ENCODE peak calls at places on chromosomes 3 and 15, in four cellular contexts. N is K562, W is HepG2, F is GM12878. S is an unnamed sample. For H4K20me1, the result is how much of the 10 kb centered on the place peaks cover.

GRCh38 chr3:185089751-185090150 is 63.1 kb downstream of the C3orf70 start:
- DNase-seq in N (no peak), W (no peak), F (no peak), S (no peak)

GRCh38 chr3:62052331-62052730 is 321.0 kb downstream of the FEZF2 start:
- DNase-seq in N (no peak), W (no peak), F (no peak), S (no peak)

GRCh38 chr15:62075595-62076279 is 9.0 kb downstream of the C2CD4A start:
- DNase-seq in N (no peak), W (no peak), F (no peak), S (no peak)

GRCh38 chr15:71375934-71376333 is 260.7 kb downstream of the THSD4 start:
- DNase-seq in N (no peak), W (no peak), F (no peak), S (no peak)

GRCh38 chr15:73575636-73576247 is 57.4 kb downstream of the NPTN start:
- DNase-seq in N (no peak), W (no peak), F (no peak), S (no peak)

GRCh38 chr3:20648294-20648693 is 462.3 kb upstream of the SGO1 start:
- DNase-seq in N (no peak), W (no peak), F (no peak), S (no peak)

GRCh38 chr3:13282986-13283876 is 136.9 kb downstream of the NUP210 start:
- DNase-seq in N (peak), W (no peak), F (no peak), S (peak)

GRCh38 chr3:123143669-123144411 is 57.9 kb upstream of the SEC22A start:
- DNase-seq in N (no peak), W (peak), F (no peak), S (peak)

GRCh38 chr3:138936763-138937689 is 9.9 kb downstream of the FOXL2 start:
- DNase-seq in N (no peak), W (no peak), F (no peak), S (no peak)

GRCh38 chr3:188153498-188153948 is 434 bp upstream of the LPP start:
- DNase-seq in N (no peak), W (peak), F (no peak), S (peak)

GRCh38 chr3:52433328-52434060 is 11.4 kb downstream of the SEMA3G start:
- DNase-seq in N (no peak), W (no peak), F (no peak), S (no peak)

GRCh38 chr15:51579012-51579411 is 43.6 kb downstream of the DMXL2 start:
- DNase-seq in N (no peak), W (no peak), F (no peak), S (no peak)

GRCh38 chr3:38723569-38724391 is 74.3 kb upstream of the SCN5A start:
- DNase-seq in N (peak), W (no peak), F (no peak), S (no peak)

GRCh38 chr3:133237380-133237779 is 162.5 kb upstream of the BFSP2 start:
- DNase-seq in N (no peak), W (no peak), F (no peak), S (no peak)

GRCh38 chr15:94100814-94101213 is 130.5 kb upstream of the MCTP2 start:
- DNase-seq in N (no peak), W (no peak), F (no peak), S (no peak)

GRCh38 chr3:186109897-186110803 is 1.3 kb upstream of the ETV5 start:
- DNase-seq in N (peak), W (no peak), F (no peak), S (peak)

GRCh38 chr3:194274424-194275085 is 76.6 kb downstream of the CPN2 start:
- DNase-seq in N (no peak), W (no peak), F (no peak), S (no peak)

GRCh38 chr3:37932505-37932904 is 58.1 kb upstream of the VILL start:
- DNase-seq in N (no peak), W (no peak), F (no peak), S (no peak)

GRCh38 chr3:16357698-16358097 is 92.7 kb downstream of the OXNAD1 start:
- DNase-seq in N (no peak), W (no peak), F (no peak), S (no peak)

DNA sequence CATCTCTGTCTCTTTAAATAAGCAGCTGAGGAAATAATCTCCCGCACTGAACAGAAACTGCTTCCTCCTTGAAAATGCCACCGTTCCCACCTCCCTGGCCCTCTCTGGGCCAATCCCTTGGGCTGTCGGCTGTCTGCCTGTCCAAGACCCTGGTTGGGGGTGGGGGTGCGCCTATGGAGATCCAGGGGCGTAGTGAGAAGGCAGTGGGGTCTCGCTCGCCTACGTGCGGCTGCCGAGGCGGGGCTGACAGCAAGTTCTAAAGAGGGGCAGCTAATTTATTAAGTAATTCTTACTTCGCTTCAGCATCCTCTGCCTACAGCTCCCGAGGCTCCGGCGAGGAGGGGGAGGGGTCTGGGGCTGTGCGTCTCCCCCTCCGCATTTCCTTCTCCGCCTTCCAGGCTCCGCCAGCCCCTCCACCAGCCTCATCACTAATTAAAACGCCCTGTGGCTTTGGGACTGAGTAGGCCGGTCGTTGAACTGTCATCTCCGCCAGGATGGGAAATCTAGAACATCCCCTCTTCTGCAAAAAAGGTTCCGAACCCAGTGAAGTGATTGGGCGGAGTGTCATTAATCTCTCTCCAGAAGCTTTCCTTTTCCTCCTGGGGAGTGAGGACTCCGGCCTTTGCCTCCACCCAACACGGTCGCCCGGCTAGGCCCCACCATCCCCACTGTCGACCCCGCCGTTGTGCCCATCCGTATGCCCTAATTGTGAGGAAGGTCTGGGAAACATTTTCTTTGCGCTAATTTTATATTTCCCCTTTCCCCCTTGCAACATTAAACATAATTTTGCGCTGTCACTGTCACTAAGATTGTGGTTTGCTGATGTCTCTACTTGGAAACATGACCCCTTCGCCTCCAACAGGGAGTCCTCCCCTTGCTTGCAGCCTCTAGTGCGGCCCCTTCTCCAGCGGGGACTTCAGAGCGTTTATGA is 16.9 kb downstream of the NR2F2 start:
- DNase-seq in N (no peak), W (no peak), F (no peak), S (peak)
- TF ChIP-seq JUNB in N (no peak), W (no peak), F (no peak), S (no peak)

DNA sequence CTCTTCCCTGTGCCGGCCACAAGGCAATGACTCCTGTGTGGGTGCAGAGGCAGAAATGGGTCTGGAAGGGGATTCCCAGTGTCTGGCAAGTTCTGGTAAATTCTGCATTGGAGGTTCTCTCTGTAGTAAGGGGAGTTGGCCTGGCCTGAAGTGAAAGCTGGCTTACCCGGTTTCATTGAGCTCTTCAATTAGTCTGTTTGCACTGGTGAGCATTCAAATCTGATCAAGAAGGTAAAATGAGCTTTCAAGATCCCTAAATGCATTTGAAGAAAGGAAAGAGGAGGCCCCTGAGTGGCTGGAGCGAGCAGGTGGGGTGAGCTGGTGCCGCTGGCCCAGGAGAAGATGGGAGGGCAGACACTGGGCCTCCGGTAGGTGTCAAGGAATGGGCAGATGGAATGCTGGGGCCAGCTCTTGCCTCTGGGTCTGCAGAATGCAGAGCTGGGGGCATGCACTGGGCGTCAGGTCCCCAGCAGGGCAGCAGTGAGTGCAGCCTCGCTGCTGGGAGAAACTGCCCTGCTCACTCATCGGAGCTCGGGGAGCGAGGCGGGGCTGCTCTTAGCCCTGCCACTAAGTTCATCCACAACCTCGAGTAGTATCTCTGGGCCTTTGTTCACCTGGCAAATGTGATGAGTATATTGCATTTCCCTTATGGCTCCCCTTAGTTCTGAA is 13.8 kb downstream of the NRROS start:
- DNase-seq in N (no peak), W (no peak), F (no peak), S (no peak)
- H4K20me1 ChIP-seq in N (under half), W (under half), F (under half), S (under half)

GRCh38 chr3:14853280-14853956 is 34.7 kb downstream of the FGD5 start:
- DNase-seq in N (no peak), W (no peak), F (no peak), S (peak)
- TF ChIP-seq REST in N (no peak), W (no peak), F (no peak), S (no peak)

DNA sequence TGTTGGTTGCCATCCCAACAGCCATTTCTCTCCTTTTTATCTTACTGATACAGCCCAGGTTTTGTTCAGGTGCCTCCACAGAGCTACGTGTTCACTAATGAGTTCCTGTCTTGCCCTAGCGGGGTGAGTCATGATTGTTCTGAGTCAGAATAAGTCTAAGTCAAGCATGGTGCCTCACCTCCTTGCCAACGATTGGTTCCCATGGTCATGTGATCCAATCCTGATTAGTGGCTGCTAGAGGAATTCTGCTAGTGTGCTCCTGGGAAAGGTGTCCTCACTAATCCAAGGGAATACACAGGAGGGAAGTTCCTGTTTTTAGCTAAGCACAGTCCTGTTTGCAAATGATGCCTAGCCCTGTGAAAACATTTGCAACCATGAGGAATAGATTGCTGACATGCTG is 99.8 kb downstream of the NSUN3 start:
- DNase-seq in N (peak), W (peak), F (no peak), S (peak)
- TF ChIP-seq JUNB in N (no peak), W (no peak), F (no peak), S (no peak)

GRCh38 chr15:89777073-89777820 is 1.1 kb downstream of the MESP2 start:
- DNase-seq in N (no peak), W (no peak), F (no peak), S (peak)
- H4K20me1 ChIP-seq in N (under half), W (under half), F (under half), S (under half)

GRCh38 chr3:494190-494589 is 297.6 kb downstream of the CHL1 start:
- DNase-seq in N (no peak), W (no peak), F (no peak), S (no peak)

GRCh38 chr3:487580-487979 is 291.0 kb downstream of the CHL1 start:
- DNase-seq in N (no peak), W (no peak), F (no peak), S (no peak)

GRCh38 chr3:492586-493296 is 296.2 kb downstream of the CHL1 start:
- DNase-seq in N (no peak), W (no peak), F (no peak), S (peak)
- TF ChIP-seq REST in N (no peak), W (no peak), F (no peak), S (no peak)

DNA sequence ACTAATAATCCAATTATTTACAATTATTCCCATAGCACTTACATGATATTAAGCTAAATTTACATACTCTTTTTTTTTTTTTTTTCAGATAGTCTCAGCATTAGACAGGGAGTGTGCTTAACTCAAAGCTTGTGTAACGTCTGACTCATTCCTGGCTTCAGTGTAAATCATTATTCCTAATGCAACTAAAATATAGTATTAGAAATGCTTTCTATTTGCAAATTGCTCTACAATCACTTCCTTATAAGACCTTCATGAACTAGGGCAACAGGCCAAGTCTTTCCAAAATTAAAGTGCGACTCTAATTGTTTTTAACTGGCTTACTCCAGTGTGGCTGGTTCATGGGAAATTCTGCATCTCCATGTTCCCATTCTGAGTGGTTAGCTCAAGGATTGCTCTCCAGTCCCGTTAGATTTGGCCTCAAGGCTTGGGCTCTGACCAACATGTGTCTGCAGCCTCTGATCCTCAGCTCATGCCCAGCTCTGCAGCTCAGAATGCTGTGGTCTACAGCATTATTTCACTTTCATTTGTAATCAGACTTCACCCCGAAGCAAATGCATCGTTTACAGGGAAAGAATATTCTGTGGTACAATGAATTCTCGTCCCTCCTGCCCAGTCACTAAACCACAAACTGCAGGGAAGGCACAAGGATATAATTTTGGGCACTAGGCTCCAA is 103.7 kb downstream of the FBN1 start:
- DNase-seq in N (no peak), W (no peak), F (peak), S (no peak)
- TF ChIP-seq JUNB in N (no peak), W (no peak), F (peak), S (no peak)

GRCh38 chr15:100642217-100642949 is 40.0 kb downstream of the ASB7 start:
- DNase-seq in N (no peak), W (no peak), F (no peak), S (no peak)

GRCh38 chr15:100638177-100638730 is 35.9 kb downstream of the ASB7 start:
- DNase-seq in N (no peak), W (no peak), F (no peak), S (no peak)

GRCh38 chr15:100642950-100643338 is 40.6 kb downstream of the ASB7 start:
- DNase-seq in N (no peak), W (no peak), F (no peak), S (no peak)
- H4K20me1 ChIP-seq in N (under half), W (under half), F (under half), S (under half)

S was measured in GM23338.